ENCODE peak calls at places on chromosomes 2 and 18, in five cellular contexts. O is stromal cell of bone marrow; A is fibroblast of mammary gland; R is H1; X is stimulated activated CD4-positive, alpha-beta T cell treated with anti-CD3 and anti-CD28 coated beads, Interleukin-2, amount 100 ng/mL, for 48 hours. F is an unnamed sample.

GRCh38 chr18:42442661-42443060 is 487.6 kb downstream of the PIK3C3 start:
- DNase-seq in O (no peak), A (peak), R (no peak), X (no peak), F (no peak)

GRCh38 chr2:207352978-207353377 is 176.8 kb upstream of the CREB1 start:
- DNase-seq in O (no peak), A (no peak), R (no peak), X (no peak), F (no peak)

GRCh38 chr2:48589170-48589767 is 28.4 kb upstream of the GTF2A1L start:
- DNase-seq in O (peak), A (peak), R (no peak), X (no peak), F (no peak)

GRCh38 chr2:10347559-10347941 is 44.8 kb downstream of the HPCAL1 start:
- DNase-seq in O (no peak), A (no peak), R (no peak), X (no peak), F (no peak)

GRCh38 chr18:78913395-78913794 is 66.2 kb upstream of the SALL3 start:
- DNase-seq in O (no peak), A (no peak), R (no peak), X (no peak), F (no peak)

GRCh38 chr2:129233751-129234406 is 745.6 kb upstream of the RAB6C start:
- DNase-seq in O (peak), A (peak), R (no peak), X (no peak), F (no peak)

GRCh38 chr2:130755234-130756040 is at the start of gene AMER3:
- DNase-seq in O (no peak), A (no peak), R (peak), X (no peak), F (no peak)

GRCh38 chr18:73564073-73564472 is 583.6 kb downstream of the FBXO15 start:
- DNase-seq in O (peak), A (peak), R (no peak), X (no peak), F (no peak)

GRCh38 chr18:29181151-29181901 is 1004.4 kb upstream of the CDH2 start:
- DNase-seq in O (peak), A (peak), R (no peak), X (no peak), F (no peak)

GRCh38 chr18:26655010-26655613 is 106.8 kb upstream of the KCTD1 start:
- DNase-seq in O (no peak), A (peak), R (no peak), X (no peak), F (no peak)

GRCh38 chr2:101805146-101806088 is 107.9 kb downstream of the MAP4K4 start:
- DNase-seq in O (no peak), A (peak), R (no peak), X (no peak), F (no peak)

F was measured in naive thymus-derived CD8-positive, alpha-beta T cell.